ENCODE peak calls at places on chromosomes 7 and 10, in ten cellular contexts. G is tibial nerve, T is endodermal cell, W is H1, M is OCI-LY7, L is PC-9, N is uterus, D is psoas muscle, Y is body of pancreas, X is iPS DF 6.9. R is an unnamed sample. For H3K36me3, the result is how much of the 10 kb centered on the place peaks cover.

GRCh38 chr7:37297546-37297945 is 151.1 kb downstream of the ELMO1 start:
- DNase-seq in G (no peak), T (no peak), W (no peak), M (no peak), L (peak), N (no peak), D (no peak), Y (no peak), X (no peak), R (no peak)

GRCh38 chr10:38072552-38072951 is 21.6 kb upstream of the ZNF37A start:
- DNase-seq in G (no peak), T (no peak), W (no peak), M (peak), L (no peak), N (no peak), D (no peak), Y (no peak), X (no peak), R (no peak)

GRCh38 chr7:128259131-128260056 is 18.3 kb downstream of the LEP start:
- DNase-seq in G (no peak), T (peak), W (no peak), M (no peak), L (peak), N (no peak), D (no peak), Y (no peak), X (no peak), R (peak)

GRCh38 chr7:145462463-145462862 is 626.6 kb upstream of the TPK1 start:
- DNase-seq in G (no peak), T (no peak), W (no peak), M (no peak), L (no peak), N (no peak), D (no peak), Y (peak), X (no peak), R (no peak)

GRCh38 chr7:8742837-8743236 is 309.4 kb downstream of the NXPH1 start:
- DNase-seq in G (no peak), T (no peak), W (no peak), M (no peak), L (no peak), N (no peak), D (no peak), Y (no peak), X (no peak), R (no peak)

GRCh38 chr10:58950618-58951017 is 225.8 kb upstream of the PHYHIPL start:
- DNase-seq in G (no peak), T (no peak), W (no peak), M (no peak), L (no peak), N (no peak), D (no peak), Y (no peak), X (no peak), R (no peak)

GRCh38 chr7:107874605-107875446 is 16.2 kb upstream of the DLD start:
- DNase-seq in G (no peak), T (peak), W (no peak), M (peak), L (no peak), N (peak), D (no peak), Y (peak), X (no peak), R (peak)

GRCh38 chr10:99530108-99531025 is 2.4 kb upstream of the NKX2-3 start:
- DNase-seq in G (no peak), T (peak), W (peak), M (no peak), L (no peak), N (no peak), D (no peak), Y (no peak), X (no peak), R (no peak)

GRCh38 chr7:14016950-14017349 is 27.5 kb upstream of the ETV1 start:
- DNase-seq in G (no peak), T (no peak), W (no peak), M (no peak), L (no peak), N (no peak), D (no peak), Y (no peak), X (no peak), R (no peak)

GRCh38 chr10:113565364-113565763 is 12.5 kb downstream of the HABP2 start:
- DNase-seq in G (no peak), T (no peak), W (no peak), M (no peak), L (no peak), N (no peak), D (no peak), Y (no peak), X (no peak), R (no peak)

GRCh38 chr7:131843862-131844261 is 287.4 kb upstream of the PODXL start:
- DNase-seq in G (no peak), T (no peak), W (no peak), M (no peak), L (no peak), N (no peak), D (no peak), Y (no peak), X (no peak), R (peak)

GRCh38 chr7:36747251-36747968 is 23.1 kb upstream of the AOAH start:
- DNase-seq in G (no peak), T (no peak), W (no peak), M (no peak), L (no peak), N (no peak), D (no peak), Y (peak), X (no peak), R (peak)

GRCh38 chr10:78520737-78521430 is 487.2 kb downstream of the RPS24 start:
- DNase-seq in G (no peak), T (peak), W (no peak), M (peak), L (peak), N (no peak), D (no peak), Y (no peak), X (no peak), R (peak)

GRCh38 chr7:50860598-50860997 is 77.9 kb upstream of the GRB10 start:
- DNase-seq in G (no peak), T (no peak), W (no peak), M (no peak), L (no peak), N (no peak), D (no peak), Y (no peak), X (no peak), R (no peak)

GRCh38 chr10:20299037-20299557 is 482.9 kb downstream of the PLXDC2 start:
- DNase-seq in G (no peak), T (no peak), W (no peak), M (no peak), L (no peak), N (no peak), D (no peak), Y (no peak), X (no peak), R (no peak)

GRCh38 chr7:85554294-85554877 is 367.5 kb upstream of the SEMA3D start:
- DNase-seq in G (no peak), T (no peak), W (no peak), M (peak), L (peak), N (no peak), D (no peak), Y (peak), X (peak), R (peak)

GRCh38 chr10:79254333-79255006 is 92.8 kb upstream of the PPIF start:
- DNase-seq in G (no peak), T (no peak), W (no peak), M (no peak), L (no peak), N (no peak), D (no peak), Y (no peak), X (no peak), R (no peak)

GRCh38 chr10:48775206-48775517 is 90.5 kb downstream of the WDFY4 start:
- DNase-seq in G (no peak), T (no peak), W (no peak), M (no peak), L (no peak), N (no peak), D (no peak), Y (no peak), X (no peak), R (no peak)

GRCh38 chr10:121865554-121865953 is 62.3 kb downstream of the ATE1 start:
- DNase-seq in G (no peak), T (no peak), W (no peak), M (no peak), L (no peak), N (no peak), D (no peak), Y (no peak), X (no peak), R (peak)

GRCh38 chr7:12322287-12322902 is 81.3 kb downstream of the VWDE start:
- DNase-seq in G (no peak), T (no peak), W (no peak), M (peak), L (no peak), N (no peak), D (no peak), Y (no peak), X (no peak), R (peak)

GRCh38 chr10:62811159-62811875 is 4.8 kb downstream of the EGR2 start:
- DNase-seq in G (no peak), T (no peak), W (no peak), M (no peak), L (no peak), N (no peak), D (no peak), Y (no peak), X (no peak), R (no peak)

GRCh38 chr7:129514683-129515082 is 12.4 kb downstream of the SMKR1 start:
- DNase-seq in G (no peak), T (no peak), W (no peak), M (no peak), L (no peak), N (no peak), D (no peak), Y (no peak), X (no peak), R (no peak)

GRCh38 chr7:9657257-9657656 is 1223.8 kb downstream of the NXPH1 start:
- DNase-seq in G (no peak), T (no peak), W (no peak), M (no peak), L (no peak), N (no peak), D (no peak), Y (no peak), X (no peak), R (no peak)

GRCh38 chr7:57642730-57643129 is 192.8 kb downstream of the ZNF716 start:
- DNase-seq in G (no peak), T (no peak), W (no peak), M (no peak), L (no peak), N (no peak), D (no peak), Y (no peak), X (no peak), R (no peak)

GRCh38 chr10:71748671-71749191 is 24.6 kb downstream of the VSIR start:
- DNase-seq in G (peak), T (peak), W (no peak), M (peak), L (no peak), N (peak), D (peak), Y (no peak), X (no peak), R (no peak)

GRCh38 chr10:641149-642010 is 48.1 kb downstream of the DIP2C start:
- DNase-seq in G (no peak), T (no peak), W (no peak), M (no peak), L (no peak), N (no peak), D (no peak), Y (no peak), X (no peak), R (no peak)

GRCh38 chr7:55533050-55533728 is 39.1 kb downstream of the VOPP1 start:
- DNase-seq in G (no peak), T (no peak), W (no peak), M (peak), L (peak), N (no peak), D (no peak), Y (no peak), X (no peak), R (no peak)

GRCh38 chr7:159215053-159215452 is 70.4 kb upstream of the VIPR2 start:
- DNase-seq in G (no peak), T (peak), W (peak), M (no peak), L (peak), N (no peak), D (no peak), Y (no peak), X (no peak), R (no peak)

GRCh38 chr7:159209429-159209828 is 64.8 kb upstream of the VIPR2 start:
- DNase-seq in G (no peak), T (peak), W (no peak), M (no peak), L (no peak), N (no peak), D (no peak), Y (no peak), X (no peak), R (no peak)

GRCh38 chr7:159211540-159212182 is 67.0 kb upstream of the VIPR2 start:
- DNase-seq in G (no peak), T (peak), W (peak), M (no peak), L (no peak), N (peak), D (no peak), Y (peak), X (no peak), R (no peak)

GRCh38 chr7:159213253-159213652 is 68.6 kb upstream of the VIPR2 start:
- DNase-seq in G (no peak), T (peak), W (peak), M (no peak), L (no peak), N (no peak), D (no peak), Y (peak), X (no peak), R (no peak)

DNA sequence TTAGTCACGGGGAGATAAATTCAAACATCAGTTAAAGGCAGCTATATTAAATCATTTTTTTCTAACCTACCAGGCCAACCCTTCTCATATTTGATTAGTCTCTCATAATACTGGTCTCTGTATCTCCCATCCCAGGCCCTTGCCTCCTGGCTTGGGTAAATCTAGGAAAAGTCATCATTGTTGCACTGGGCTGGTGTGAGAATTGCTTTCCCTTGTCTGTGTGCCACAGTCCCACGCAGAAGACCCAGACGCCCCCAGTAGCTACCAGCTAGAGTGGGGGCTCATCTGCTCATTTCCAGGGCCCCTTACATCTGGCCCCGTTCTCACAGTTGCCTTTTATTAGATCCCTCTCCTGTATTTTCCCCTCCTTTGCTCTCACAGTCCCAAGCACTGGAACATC is 67.6 kb upstream of the VIPR2 start:
- DNase-seq in G (no peak), T (peak), W (peak), M (no peak), L (no peak), N (no peak), D (no peak), Y (no peak), X (no peak), R (no peak)
- H3K27ac ChIP-seq in G (no peak), T (no peak), W (no peak), M (no peak), L (no peak), N (no peak), D (no peak), Y (no peak), X (no peak), R (no peak)

DNA sequence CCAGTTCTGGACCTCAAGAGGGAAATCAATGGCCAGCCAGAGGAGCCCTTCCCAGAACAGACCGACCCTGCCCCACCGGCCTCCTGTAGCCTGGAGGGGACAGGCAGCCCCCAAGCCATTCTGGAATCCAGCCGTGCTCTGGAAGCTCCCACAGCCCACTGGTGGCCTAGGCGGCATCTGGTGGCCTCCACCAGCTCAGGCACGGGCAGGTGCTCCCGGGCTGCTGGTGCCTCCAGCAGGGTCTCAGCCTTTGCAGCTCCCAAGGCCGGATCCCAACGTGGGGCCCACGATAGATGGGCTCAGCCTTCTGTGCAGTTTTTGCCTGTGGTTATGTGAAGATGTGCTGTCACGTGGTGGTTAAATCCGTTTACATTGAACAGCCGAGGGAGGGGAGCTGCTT is 44.3 kb downstream of the JAKMIP3 start:
- DNase-seq in G (no peak), T (peak), W (peak), M (no peak), L (no peak), N (peak), D (peak), Y (no peak), X (no peak), R (no peak)
- H3K4me3 ChIP-seq in G (no peak), T (no peak), W (no peak), M (no peak), L (no peak), N (no peak), D (no peak), Y (no peak), X (no peak), R (no peak)

GRCh38 chr7:16675277-16675676 is 29.3 kb downstream of the BZW2 start:
- DNase-seq in G (no peak), T (no peak), W (no peak), M (no peak), L (no peak), N (no peak), D (no peak), Y (no peak), X (no peak), R (no peak)
- H3K36me3 ChIP-seq in G (half or more), T (half or more), W (under half), M (half or more), L (half or more), N (under half), D (half or more), Y (under half), X (under half), R (under half)

DNA sequence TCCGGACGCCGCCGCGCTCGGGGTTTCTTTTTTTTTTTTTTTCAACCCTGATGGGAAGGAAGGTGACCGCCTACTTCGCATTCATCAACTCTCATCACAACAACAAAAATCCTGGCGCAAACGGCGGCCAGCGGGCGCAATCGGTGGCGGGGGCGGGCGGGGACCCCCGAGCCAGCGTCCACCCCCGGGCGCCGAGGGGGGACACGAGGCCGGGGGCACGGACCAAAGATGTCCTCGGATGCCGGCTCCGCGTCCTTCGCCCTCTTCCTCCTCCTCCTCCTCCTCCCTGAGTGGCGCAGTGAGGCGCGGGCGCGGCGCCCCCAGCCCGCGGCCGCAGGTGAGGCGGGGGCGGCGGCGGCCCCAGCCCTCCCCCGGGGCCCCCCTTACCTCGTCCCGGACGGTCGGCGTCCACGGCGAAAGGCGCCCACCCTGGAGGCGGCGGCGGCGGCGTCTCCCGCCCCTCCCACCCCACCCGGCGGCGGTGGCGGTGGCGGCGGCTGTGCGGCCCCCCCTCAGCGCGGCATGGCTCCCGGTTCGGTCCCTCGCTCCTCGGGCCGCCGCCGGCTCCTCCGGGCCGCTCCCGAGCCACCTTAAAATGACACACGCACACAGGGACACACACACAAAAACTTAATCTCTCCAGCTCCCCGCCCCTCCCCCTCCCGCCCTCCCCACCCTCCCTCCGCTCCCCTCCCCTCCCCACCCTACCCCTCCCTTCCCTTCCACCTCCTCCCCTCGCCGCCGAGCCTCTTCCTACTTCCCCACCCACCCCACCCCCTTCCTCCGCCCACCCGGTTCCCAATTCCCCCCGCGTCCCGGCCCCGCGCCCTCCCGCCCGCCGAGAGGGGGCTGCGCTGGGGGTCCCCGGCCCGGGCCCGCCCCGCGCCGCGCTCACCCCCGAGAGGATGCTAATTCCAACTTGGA is at the start of gene CTBP2:
- DNase-seq in G (no peak), T (peak), W (peak), M (no peak), L (no peak), N (peak), D (peak), Y (peak), X (no peak), R (peak)
- H3K27ac ChIP-seq in G (peak), T (peak), W (peak), M (no peak), L (peak), N (peak), D (peak), Y (peak), X (no peak), R (peak)

GRCh38 chr10:26334932-26335573 is 103.1 kb upstream of the APBB1IP start:
- DNase-seq in G (no peak), T (peak), W (peak), M (peak), L (no peak), N (peak), D (no peak), Y (peak), X (peak), R (peak)
- H3K4me3 ChIP-seq in G (peak), T (no peak), W (no peak), M (peak), L (no peak), N (no peak), D (no peak), Y (no peak), X (no peak), R (no peak)

GRCh38 chr7:111872411-111872810 is 310.1 kb upstream of the IMMP2L start:
- DNase-seq in G (no peak), T (no peak), W (no peak), M (no peak), L (no peak), N (no peak), D (no peak), Y (no peak), X (no peak), R (no peak)
- H3K36me3 ChIP-seq in G (under half), T (under half), W (under half), M (under half), L (under half), N (under half), D (under half), Y (under half), X (under half), R (under half)

DNA sequence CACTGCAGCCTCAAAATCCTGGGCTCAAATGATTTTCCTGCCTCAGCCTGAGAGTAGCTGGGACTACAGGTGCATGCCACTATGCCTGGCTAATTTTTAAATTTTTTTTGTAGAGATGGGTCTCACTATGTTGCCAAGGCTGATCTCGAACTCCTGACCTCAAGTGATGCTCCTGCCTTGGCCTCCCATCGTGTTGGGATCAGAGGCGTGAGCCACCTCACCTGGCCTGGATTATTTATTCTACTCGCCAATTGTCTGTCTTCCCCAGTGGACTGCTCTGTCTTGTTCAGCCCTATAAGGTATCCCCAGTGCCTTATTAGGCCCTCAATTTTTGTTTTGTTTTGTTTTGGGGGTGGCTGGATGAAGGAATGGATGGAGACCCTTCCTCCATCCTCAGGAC is 672 bp upstream of the DENND10 start:
- DNase-seq in G (no peak), T (peak), W (no peak), M (no peak), L (no peak), N (no peak), D (no peak), Y (no peak), X (no peak), R (no peak)
- H3K27ac ChIP-seq in G (peak), T (no peak), W (no peak), M (no peak), L (no peak), N (peak), D (peak), Y (peak), X (no peak), R (peak)

DNA sequence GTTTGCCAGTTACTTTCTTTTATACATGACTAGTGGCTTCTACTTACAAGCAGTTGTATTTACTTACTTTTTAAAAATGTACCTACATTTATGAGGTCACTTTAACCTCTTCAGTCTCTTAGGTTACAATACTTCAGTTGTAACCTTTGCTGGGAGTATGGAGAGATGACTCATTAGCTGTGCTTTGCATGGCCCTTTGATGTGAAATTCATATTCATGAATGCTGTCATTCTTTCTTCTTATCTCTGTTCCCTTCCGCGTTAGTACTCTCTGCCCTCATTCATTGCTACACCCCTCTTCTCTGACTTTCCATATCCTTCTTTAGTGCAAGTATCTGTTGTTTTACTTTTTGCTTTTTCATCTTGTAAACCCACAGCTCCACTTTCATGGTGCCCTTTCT is 164.3 kb downstream of the BMPER start:
- DNase-seq in G (no peak), T (no peak), W (no peak), M (no peak), L (peak), N (no peak), D (no peak), Y (no peak), X (no peak), R (peak)
- H3K4me3 ChIP-seq in G (no peak), T (no peak), W (no peak), M (no peak), L (no peak), N (no peak), D (no peak), Y (no peak), X (no peak), R (no peak)